ENCODE peak calls at places on chromosome 21, in seven cellular contexts. E is fibroblast of lung; P is vagina; A is esophagus muscularis mucosa; Z is effector memory CD4-positive, alpha-beta T cell; N is H1; F is ovary. X is an unnamed sample.

GRCh38 chr21:22438428-22439086 is 1440.3 kb downstream of the NCAM2 start:
- DNase-seq in E (no peak), P (no peak), A (no peak), Z (no peak), N (no peak), F (no peak), X (no peak)

GRCh38 chr21:30695956-30696355 is 22.6 kb downstream of the KRTAP21-3 start:
- DNase-seq in E (no peak), P (no peak), A (no peak), Z (no peak), N (no peak), F (no peak), X (no peak)

GRCh38 chr21:29190920-29191319 is 60.5 kb downstream of the MAP3K7CL start:
- DNase-seq in E (peak), P (no peak), A (no peak), Z (no peak), N (no peak), F (no peak), X (no peak)

GRCh38 chr21:36478941-36479340 is 981 bp downstream of the CLDN14 start:
- DNase-seq in E (no peak), P (no peak), A (no peak), Z (no peak), N (no peak), F (no peak), X (no peak)

GRCh38 chr21:46474365-46474764 is 15.7 kb downstream of the DIP2A start:
- DNase-seq in E (no peak), P (no peak), A (no peak), Z (no peak), N (no peak), F (no peak), X (no peak)

GRCh38 chr21:16205527-16205926 is 475.7 kb downstream of the USP25 start:
- DNase-seq in E (no peak), P (no peak), A (no peak), Z (no peak), N (no peak), F (no peak), X (no peak)

GRCh38 chr21:37430184-37430821 is 63.7 kb downstream of the DYRK1A start:
- DNase-seq in E (no peak), P (no peak), A (no peak), Z (no peak), N (no peak), F (no peak), X (no peak)

GRCh38 chr21:26954591-26955214 is 12.2 kb downstream of the ADAMTS5 start:
- DNase-seq in E (no peak), P (no peak), A (no peak), Z (no peak), N (no peak), F (no peak), X (no peak)

GRCh38 chr21:37855568-37856391 is 60.5 kb downstream of the KCNJ6 start:
- DNase-seq in E (peak), P (peak), A (no peak), Z (no peak), N (no peak), F (no peak), X (no peak)

GRCh38 chr21:44918581-44919033 is 2.1 kb downstream of the ITGB2 start:
- DNase-seq in E (no peak), P (no peak), A (no peak), Z (no peak), N (no peak), F (no peak), X (no peak)

GRCh38 chr21:15749045-15749867 is 19.5 kb downstream of the USP25 start:
- DNase-seq in E (peak), P (no peak), A (no peak), Z (no peak), N (no peak), F (no peak), X (no peak)

GRCh38 chr21:37408464-37409193 is 42.1 kb downstream of the DYRK1A start:
- DNase-seq in E (no peak), P (no peak), A (no peak), Z (no peak), N (no peak), F (no peak), X (no peak)

GRCh38 chr21:17732306-17732705 is 86.8 kb downstream of the C21orf91 start:
- DNase-seq in E (no peak), P (no peak), A (no peak), Z (no peak), N (no peak), F (no peak), X (no peak)

GRCh38 chr21:45411810-45412206 is 6.8 kb downstream of the COL18A1 start:
- DNase-seq in E (no peak), P (no peak), A (no peak), Z (no peak), N (no peak), F (peak), X (no peak)

GRCh38 chr21:32459972-32460371 is 47.5 kb downstream of the EVA1C start:
- DNase-seq in E (no peak), P (no peak), A (no peak), Z (no peak), N (no peak), F (no peak), X (no peak)

GRCh38 chr21:38289697-38290096 is 32.9 kb downstream of the KCNJ15 start:
- DNase-seq in E (peak), P (no peak), A (no peak), Z (no peak), N (no peak), F (no peak), X (no peak)

GRCh38 chr21:25790122-25790951 is 55.6 kb downstream of the GABPA start:
- DNase-seq in E (peak), P (no peak), A (no peak), Z (no peak), N (no peak), F (no peak), X (no peak)

GRCh38 chr21:45376459-45377324 is 28.3 kb upstream of the COL18A1 start:
- DNase-seq in E (no peak), P (no peak), A (no peak), Z (no peak), N (no peak), F (peak), X (no peak)

GRCh38 chr21:38948377-38948776 is 142.6 kb downstream of the ETS2 start:
- DNase-seq in E (peak), P (no peak), A (no peak), Z (no peak), N (no peak), F (no peak), X (no peak)

GRCh38 chr21:26191609-26192008 is 21.0 kb upstream of the APP start:
- DNase-seq in E (no peak), P (no peak), A (no peak), Z (no peak), N (no peak), F (no peak), X (no peak)

GRCh38 chr21:16322423-16322822 is 592.6 kb downstream of the USP25 start:
- DNase-seq in E (no peak), P (no peak), A (no peak), Z (no peak), N (no peak), F (no peak), X (no peak)

GRCh38 chr21:32713726-32714125 is 14.1 kb downstream of the SYNJ1 start:
- DNase-seq in E (no peak), P (no peak), A (no peak), Z (no peak), N (no peak), F (no peak), X (no peak)

GRCh38 chr21:31293986-31294385 is 50.1 kb downstream of the TIAM1 start:
- DNase-seq in E (peak), P (no peak), A (no peak), Z (no peak), N (no peak), F (no peak), X (no peak)

GRCh38 chr21:38455403-38455802 is 42.9 kb downstream of the ERG start:
- DNase-seq in E (no peak), P (no peak), A (no peak), Z (no peak), N (no peak), F (no peak), X (no peak)

GRCh38 chr21:44499631-44500030 is 40.4 kb downstream of the KRTAP10-1 start:
- DNase-seq in E (no peak), P (no peak), A (no peak), Z (no peak), N (no peak), F (no peak), X (peak)

GRCh38 chr21:40631201-40631600 is 215.8 kb downstream of the DSCAM start:
- DNase-seq in E (no peak), P (no peak), A (no peak), Z (no peak), N (no peak), F (no peak), X (no peak)

GRCh38 chr21:37166733-37167132 is 93.7 kb downstream of the TTC3 start:
- DNase-seq in E (no peak), P (no peak), A (no peak), Z (no peak), N (peak), F (no peak), X (no peak)

GRCh38 chr21:45318556-45319341 is 31.1 kb upstream of the POFUT2 start:
- DNase-seq in E (peak), P (no peak), A (no peak), Z (no peak), N (no peak), F (peak), X (no peak)

GRCh38 chr21:33069994-33070811 is at the start of gene OLIG1:
- DNase-seq in E (no peak), P (no peak), A (no peak), Z (no peak), N (no peak), F (no peak), X (peak)

GRCh38 chr21:31187499-31187898 is 149.2 kb upstream of the KRTAP19-8 start:
- DNase-seq in E (no peak), P (no peak), A (no peak), Z (no peak), N (no peak), F (no peak), X (no peak)

GRCh38 chr21:37751268-37751975 is 164.8 kb downstream of the KCNJ6 start:
- DNase-seq in E (no peak), P (no peak), A (no peak), Z (no peak), N (no peak), F (no peak), X (no peak)

GRCh38 chr21:26144026-26144425 is 26.5 kb downstream of the APP start:
- DNase-seq in E (no peak), P (no peak), A (no peak), Z (no peak), N (no peak), F (no peak), X (no peak)

GRCh38 chr21:45494135-45494850 is 47.9 kb downstream of the SLC19A1 start:
- DNase-seq in E (no peak), P (no peak), A (no peak), Z (no peak), N (no peak), F (no peak), X (no peak)

GRCh38 chr21:43997766-43998742 is 14.1 kb upstream of the TRAPPC10 start:
- DNase-seq in E (no peak), P (no peak), A (no peak), Z (no peak), N (no peak), F (no peak), X (no peak)

GRCh38 chr21:44962481-44962966 is 22.7 kb downstream of the SLX9 start:
- DNase-seq in E (peak), P (no peak), A (no peak), Z (no peak), N (no peak), F (no peak), X (no peak)

GRCh38 chr21:38220270-38220737 is 36.5 kb upstream of the KCNJ15 start:
- DNase-seq in E (peak), P (no peak), A (peak), Z (no peak), N (no peak), F (no peak), X (no peak)

GRCh38 chr21:37450385-37451044 is 83.9 kb downstream of the DYRK1A start:
- DNase-seq in E (no peak), P (no peak), A (no peak), Z (no peak), N (no peak), F (no peak), X (no peak)

DNA sequence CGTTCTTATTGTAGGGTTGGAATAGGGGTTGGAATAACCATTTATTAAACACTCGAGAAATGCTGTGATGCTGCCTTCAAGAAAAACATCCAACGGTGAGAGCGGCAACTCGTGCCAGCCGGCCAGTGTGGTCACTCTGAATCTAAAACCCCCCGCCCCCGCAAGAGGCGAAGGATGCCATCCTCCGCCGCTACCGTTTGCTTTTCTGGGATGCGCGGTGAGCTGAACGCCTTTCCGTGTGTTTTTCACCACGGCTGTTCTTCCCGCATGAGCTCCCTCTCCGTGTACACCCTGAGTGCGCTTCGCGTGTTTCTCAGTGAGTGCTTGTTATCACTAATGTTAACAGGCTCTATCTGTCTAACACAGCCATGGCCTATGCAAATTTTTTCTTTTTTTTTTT is 42.0 kb upstream of the RIPK4 start:
- DNase-seq in E (no peak), P (no peak), A (no peak), Z (no peak), N (no peak), F (no peak), X (no peak)
- H3K4me3 ChIP-seq in E (no peak), P (no peak), A (no peak), Z (no peak), N (no peak), F (no peak), X (no peak)

GRCh38 chr21:42659416-42660117 is 6.1 kb downstream of the PDE9A start:
- DNase-seq in E (no peak), P (no peak), A (no peak), Z (no peak), N (no peak), F (no peak), X (no peak)
- H3K27ac ChIP-seq in E (no peak), P (no peak), A (no peak), Z (no peak), N (no peak), F (no peak), X (no peak)

GRCh38 chr21:42120056-42120903 is 49.2 kb downstream of the UMODL1 start:
- DNase-seq in E (no peak), P (no peak), A (no peak), Z (no peak), N (no peak), F (no peak), X (no peak)
- H3K4me3 ChIP-seq in E (no peak), P (no peak), A (no peak), Z (no peak), N (no peak), F (no peak), X (no peak)

GRCh38 chr21:34640858-34641257 is 25.9 kb upstream of the RCAN1 start:
- DNase-seq in E (peak), P (no peak), A (no peak), Z (no peak), N (no peak), F (no peak), X (no peak)

GRCh38 chr21:34639250-34639649 is 24.3 kb upstream of the RCAN1 start:
- DNase-seq in E (no peak), P (no peak), A (no peak), Z (no peak), N (no peak), F (no peak), X (no peak)

GRCh38 chr21:34642211-34643075 is 26.4 kb upstream of the CLIC6 start:
- DNase-seq in E (no peak), P (peak), A (no peak), Z (no peak), N (no peak), F (no peak), X (no peak)

GRCh38 chr21:34636961-34637360 is 22.0 kb upstream of the RCAN1 start:
- DNase-seq in E (no peak), P (no peak), A (no peak), Z (no peak), N (no peak), F (no peak), X (no peak)

DNA sequence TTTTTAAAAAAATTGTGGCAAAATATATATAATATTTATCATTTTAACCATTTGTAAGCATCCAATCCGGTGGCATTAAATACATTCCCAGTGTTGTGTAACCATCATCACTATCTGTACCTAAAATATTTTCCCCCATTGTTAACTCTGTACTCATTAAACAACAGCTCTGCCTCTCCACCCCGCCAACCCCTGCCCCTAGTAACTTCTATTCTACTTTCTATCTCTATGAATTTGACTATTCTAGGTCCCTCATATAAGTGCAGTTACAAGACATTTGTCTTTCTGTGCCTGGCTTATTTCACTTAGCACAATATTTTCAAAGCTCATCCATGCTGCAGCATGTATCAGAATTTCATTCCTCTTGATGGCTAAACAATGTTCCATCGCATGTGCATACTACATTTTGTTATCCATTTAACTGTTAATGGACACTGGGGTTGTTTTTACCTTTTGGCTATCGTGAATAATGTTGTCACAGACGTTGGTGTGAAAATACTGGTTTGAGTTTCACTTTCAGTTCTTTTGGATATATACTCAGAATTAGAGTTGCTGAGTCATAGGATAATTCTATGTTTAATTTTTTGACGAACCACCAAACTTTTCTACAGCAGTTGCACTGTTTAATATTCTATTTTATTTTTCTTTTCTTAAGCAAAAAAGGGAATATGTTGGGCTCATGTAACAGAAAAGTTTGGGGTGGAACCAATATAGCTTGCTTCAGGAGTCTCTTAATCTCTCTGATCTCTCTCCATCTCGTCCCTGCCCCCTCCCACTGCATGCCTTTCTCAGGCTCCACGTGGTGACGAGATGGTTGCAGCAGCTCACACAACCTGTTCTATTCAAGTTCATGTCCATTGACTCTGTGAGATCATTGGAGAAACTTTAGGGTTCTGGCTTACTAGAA is 25.2 kb upstream of the RCAN1 start:
- DNase-seq in E (peak), P (peak), A (no peak), Z (no peak), N (no peak), F (no peak), X (no peak)
- H3K27ac ChIP-seq in E (no peak), P (no peak), A (no peak), Z (no peak), N (no peak), F (no peak), X (no peak)

GRCh38 chr21:42878678-42878992 is 704 bp downstream of the WDR4 start:
- DNase-seq in E (no peak), P (no peak), A (no peak), Z (no peak), N (no peak), F (no peak), X (no peak)

GRCh38 chr21:42878993-42879787 is at the start of gene WDR4:
- DNase-seq in E (peak), P (peak), A (peak), Z (peak), N (peak), F (peak), X (peak)

GRCh38 chr21:42883921-42884320 is 4.6 kb upstream of the WDR4 start:
- DNase-seq in E (no peak), P (no peak), A (no peak), Z (no peak), N (no peak), F (no peak), X (no peak)

GRCh38 chr21:42880352-42880751 is 1.0 kb upstream of the WDR4 start:
- DNase-seq in E (no peak), P (no peak), A (no peak), Z (no peak), N (no peak), F (no peak), X (peak)
- H3K4me3 ChIP-seq in E (peak), P (peak), A (peak), Z (no peak), N (peak), F (no peak), X (no peak)

DNA sequence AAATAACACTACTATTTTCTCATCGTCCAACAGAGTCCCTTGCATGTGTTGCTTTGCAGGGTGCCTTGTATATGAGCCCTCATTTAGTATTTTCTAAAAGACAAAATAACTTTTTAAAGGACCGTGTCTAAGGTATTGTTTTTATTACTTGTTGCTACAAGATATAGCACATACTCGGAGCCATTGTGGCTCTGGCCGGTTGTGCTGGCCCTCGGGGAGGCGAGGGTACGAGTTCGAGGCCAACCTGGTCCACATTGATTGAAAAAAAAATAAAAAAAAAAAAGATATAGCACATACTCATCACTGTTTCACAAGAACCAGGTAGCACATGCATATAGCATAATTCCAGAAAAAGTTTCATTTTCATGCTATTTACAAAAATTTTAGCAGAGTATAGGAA is 869.2 kb downstream of the MRPL39 start:
- DNase-seq in E (no peak), P (no peak), A (no peak), Z (no peak), N (no peak), F (no peak), X (no peak)
- H3K27ac ChIP-seq in E (no peak), P (no peak), A (no peak), Z (no peak), N (no peak), F (no peak), X (no peak)

GRCh38 chr21:14739590-14739989 is 193.5 kb upstream of the SAMSN1 start:
- DNase-seq in E (no peak), P (no peak), A (no peak), Z (no peak), N (no peak), F (no peak), X (no peak)
- H3K4me3 ChIP-seq in E (no peak), P (no peak), A (no peak), Z (no peak), N (no peak), F (no peak), X (no peak)